ENCODE peak calls at places on chromosomes 1 and 21, in six cellular contexts. One of them, this sample, is unnamed.

GRCh38 chr1:202107801-202108731 is 14.7 kb upstream of the GPR37L1 start:
- DNase-seq in T-cell: no peak
- DNase-seq in left ventricle myocardium inferior: peak; percentile 61
- DNase-seq in endodermal cell: peak; percentile 65
- DNase-seq in activated T-helper 1 cell treated with Interleukin-2 at 50 U/mL for 16 hours: no peak
- DNase-seq in GM04504: no peak
- DNase-seq in this sample: no peak

GRCh38 chr1:210440081-210440480 is 111.4 kb downstream of the HHAT start:
- DNase-seq in T-cell: no peak
- DNase-seq in left ventricle myocardium inferior: no peak
- DNase-seq in endodermal cell: no peak
- DNase-seq in activated T-helper 1 cell treated with Interleukin-2 at 50 U/mL for 16 hours: no peak
- DNase-seq in GM04504: no peak
- DNase-seq in this sample: no peak

GRCh38 chr1:23037081-23037740 is 17.9 kb downstream of the KDM1A start:
- DNase-seq in T-cell: no peak
- DNase-seq in left ventricle myocardium inferior: no peak
- DNase-seq in endodermal cell: no peak
- DNase-seq in activated T-helper 1 cell treated with Interleukin-2 at 50 U/mL for 16 hours: no peak
- DNase-seq in GM04504: no peak
- DNase-seq in this sample: no peak

GRCh38 chr1:93666613-93667384 is 14.8 kb downstream of the BCAR3 start:
- DNase-seq in T-cell: no peak
- DNase-seq in left ventricle myocardium inferior: no peak
- DNase-seq in endodermal cell: peak; percentile 78
- DNase-seq in activated T-helper 1 cell treated with Interleukin-2 at 50 U/mL for 16 hours: no peak
- DNase-seq in GM04504: no peak
- DNase-seq in this sample: no peak

GRCh38 chr1:234617986-234618725 is 8.2 kb upstream of the IRF2BP2 start:
- DNase-seq in T-cell: no peak
- DNase-seq in left ventricle myocardium inferior: no peak
- DNase-seq in endodermal cell: no peak
- DNase-seq in activated T-helper 1 cell treated with Interleukin-2 at 50 U/mL for 16 hours: no peak
- DNase-seq in GM04504: peak; percentile 87
- DNase-seq in this sample: no peak

GRCh38 chr1:165161130-165161529 is 195.4 kb downstream of the LMX1A start:
- DNase-seq in T-cell: no peak
- DNase-seq in left ventricle myocardium inferior: no peak
- DNase-seq in endodermal cell: no peak
- DNase-seq in activated T-helper 1 cell treated with Interleukin-2 at 50 U/mL for 16 hours: no peak
- DNase-seq in GM04504: no peak
- DNase-seq in this sample: no peak

GRCh38 chr1:39106949-39107740 is 81.0 kb downstream of the NDUFS5 start:
- DNase-seq in T-cell: no peak
- DNase-seq in left ventricle myocardium inferior: no peak
- DNase-seq in endodermal cell: peak; percentile 59
- DNase-seq in activated T-helper 1 cell treated with Interleukin-2 at 50 U/mL for 16 hours: no peak
- DNase-seq in GM04504: no peak
- DNase-seq in this sample: no peak

GRCh38 chr1:111516008-111516535 is 12.6 kb upstream of the ADORA3 start:
- DNase-seq in T-cell: peak; percentile 18
- DNase-seq in left ventricle myocardium inferior: peak; percentile 58
- DNase-seq in endodermal cell: peak; percentile 79
- DNase-seq in activated T-helper 1 cell treated with Interleukin-2 at 50 U/mL for 16 hours: no peak
- DNase-seq in GM04504: no peak
- DNase-seq in this sample: peak; percentile 68

GRCh38 chr1:204837440-204838084 is 33.1 kb upstream of the NFASC start:
- DNase-seq in T-cell: no peak
- DNase-seq in left ventricle myocardium inferior: peak; percentile 34
- DNase-seq in endodermal cell: peak; percentile 95
- DNase-seq in activated T-helper 1 cell treated with Interleukin-2 at 50 U/mL for 16 hours: no peak
- DNase-seq in GM04504: peak; percentile 32
- DNase-seq in this sample: no peak

GRCh38 chr1:78143152-78143551 is 97.4 kb downstream of the GIPC2 start:
- DNase-seq in T-cell: no peak
- DNase-seq in left ventricle myocardium inferior: no peak
- DNase-seq in endodermal cell: no peak
- DNase-seq in activated T-helper 1 cell treated with Interleukin-2 at 50 U/mL for 16 hours: no peak
- DNase-seq in GM04504: no peak
- DNase-seq in this sample: no peak

GRCh38 chr1:92934395-92935378 is 26.6 kb downstream of the DIPK1A start:
- DNase-seq in T-cell: no peak
- DNase-seq in left ventricle myocardium inferior: peak; percentile 38
- DNase-seq in endodermal cell: no peak
- DNase-seq in activated T-helper 1 cell treated with Interleukin-2 at 50 U/mL for 16 hours: no peak
- DNase-seq in GM04504: peak; percentile 94
- DNase-seq in this sample: no peak

GRCh38 chr1:226520640-226521355 is 27.8 kb upstream of the STUM start:
- DNase-seq in T-cell: no peak
- DNase-seq in left ventricle myocardium inferior: no peak
- DNase-seq in endodermal cell: peak; percentile 81
- DNase-seq in activated T-helper 1 cell treated with Interleukin-2 at 50 U/mL for 16 hours: no peak
- DNase-seq in GM04504: no peak
- DNase-seq in this sample: no peak

GRCh38 chr1:12434174-12434573 is 183.8 kb downstream of the DHRS3 start:
- DNase-seq in T-cell: peak; percentile 29
- DNase-seq in left ventricle myocardium inferior: no peak
- DNase-seq in endodermal cell: no peak
- DNase-seq in activated T-helper 1 cell treated with Interleukin-2 at 50 U/mL for 16 hours: peak; percentile 23
- DNase-seq in GM04504: no peak
- DNase-seq in this sample: no peak

GRCh38 chr1:227897704-227898438 is 49.9 kb downstream of the WNT9A start:
- DNase-seq in T-cell: no peak
- DNase-seq in left ventricle myocardium inferior: no peak
- DNase-seq in endodermal cell: peak; percentile 15
- DNase-seq in activated T-helper 1 cell treated with Interleukin-2 at 50 U/mL for 16 hours: no peak
- DNase-seq in GM04504: no peak
- DNase-seq in this sample: peak; percentile 49

GRCh38 chr1:78052685-78053433 is 7.1 kb downstream of the GIPC2 start:
- DNase-seq in T-cell: no peak
- DNase-seq in left ventricle myocardium inferior: no peak
- DNase-seq in endodermal cell: no peak
- DNase-seq in activated T-helper 1 cell treated with Interleukin-2 at 50 U/mL for 16 hours: no peak
- DNase-seq in GM04504: no peak
- DNase-seq in this sample: no peak

GRCh38 chr1:165403835-165404482 is 41.0 kb downstream of the RXRG start:
- DNase-seq in T-cell: peak; percentile 6
- DNase-seq in left ventricle myocardium inferior: no peak
- DNase-seq in endodermal cell: peak; percentile 86
- DNase-seq in activated T-helper 1 cell treated with Interleukin-2 at 50 U/mL for 16 hours: no peak
- DNase-seq in GM04504: no peak
- DNase-seq in this sample: no peak

GRCh38 chr1:59427155-59427554 is 130.3 kb downstream of the FGGY start:
- DNase-seq in T-cell: no peak
- DNase-seq in left ventricle myocardium inferior: no peak
- DNase-seq in endodermal cell: no peak
- DNase-seq in activated T-helper 1 cell treated with Interleukin-2 at 50 U/mL for 16 hours: no peak
- DNase-seq in GM04504: peak; percentile 44
- DNase-seq in this sample: no peak

GRCh38 chr1:4006676-4007374 is 106.8 kb upstream of the C1orf174 start:
- DNase-seq in T-cell: no peak
- DNase-seq in left ventricle myocardium inferior: no peak
- DNase-seq in endodermal cell: no peak
- DNase-seq in activated T-helper 1 cell treated with Interleukin-2 at 50 U/mL for 16 hours: no peak
- DNase-seq in GM04504: no peak
- DNase-seq in this sample: no peak

GRCh38 chr1:55146781-55147180 is 68.4 kb downstream of the USP24 start:
- DNase-seq in T-cell: no peak
- DNase-seq in left ventricle myocardium inferior: no peak
- DNase-seq in endodermal cell: no peak
- DNase-seq in activated T-helper 1 cell treated with Interleukin-2 at 50 U/mL for 16 hours: no peak
- DNase-seq in GM04504: no peak
- DNase-seq in this sample: no peak

GRCh38 chr1:33032126-33032869 is 4.4 kb downstream of the AK2 start:
- DNase-seq in T-cell: no peak
- DNase-seq in left ventricle myocardium inferior: no peak
- DNase-seq in endodermal cell: no peak
- DNase-seq in activated T-helper 1 cell treated with Interleukin-2 at 50 U/mL for 16 hours: no peak
- DNase-seq in GM04504: no peak
- DNase-seq in this sample: no peak

GRCh38 chr21:36428789-36429671 is 43.8 kb downstream of the CHAF1B start:
- DNase-seq in T-cell: no peak
- DNase-seq in left ventricle myocardium inferior: no peak
- DNase-seq in endodermal cell: no peak
- DNase-seq in activated T-helper 1 cell treated with Interleukin-2 at 50 U/mL for 16 hours: no peak
- DNase-seq in GM04504: no peak
- DNase-seq in this sample: no peak

GRCh38 chr1:154975409-154976205 is 1.1 kb downstream of the CKS1B start:
- DNase-seq in T-cell: no peak
- DNase-seq in left ventricle myocardium inferior: peak; percentile 51
- DNase-seq in endodermal cell: peak; percentile 77
- DNase-seq in activated T-helper 1 cell treated with Interleukin-2 at 50 U/mL for 16 hours: no peak
- DNase-seq in GM04504: peak; percentile 34
- DNase-seq in this sample: peak; percentile 84

GRCh38 chr1:202086579-202087350 is 36.0 kb upstream of the GPR37L1 start:
- DNase-seq in T-cell: no peak
- DNase-seq in left ventricle myocardium inferior: no peak
- DNase-seq in endodermal cell: peak; percentile 51
- DNase-seq in activated T-helper 1 cell treated with Interleukin-2 at 50 U/mL for 16 hours: no peak
- DNase-seq in GM04504: no peak
- DNase-seq in this sample: no peak

GRCh38 chr1:116772648-116773045 is 18.4 kb downstream of the CD2 start:
- DNase-seq in T-cell: no peak
- DNase-seq in left ventricle myocardium inferior: no peak
- DNase-seq in endodermal cell: no peak
- DNase-seq in activated T-helper 1 cell treated with Interleukin-2 at 50 U/mL for 16 hours: no peak
- DNase-seq in GM04504: no peak
- DNase-seq in this sample: no peak